ENCODE peak calls at places on chromosomes 12 and 14, in seven cellular contexts. One of them, this sample, is unnamed.

GRCh38 chr12:127355061-127355820 is 911.7 kb upstream of the TMEM132C start:
- DNase-seq in progenitor cell of endocrine pancreas: no peak
- DNase-seq in LoVo: no peak
- DNase-seq in ACHN: peak; percentile 53
- DNase-seq in activated CD4-positive, alpha-beta T cell treated with anti-CD3 and anti-CD28 coated beads, Interleukin-2, amount 50 U/mL, for 1 hour: no peak
- DNase-seq in amniotic stem cell: no peak
- DNase-seq in kidney tubule cell: peak; percentile 25
- DNase-seq in this sample: no peak

GRCh38 chr14:95220663-95221231 is 63.4 kb upstream of the DICER1 start:
- DNase-seq in activated CD4-positive, alpha-beta T cell treated with anti-CD3 and anti-CD28 coated beads, Interleukin-2, amount 50 U/mL, for 1 hour: no peak
- DNase-seq in LoVo: no peak
- DNase-seq in ACHN: no peak
- DNase-seq in kidney tubule cell: peak; percentile 60
- DNase-seq in progenitor cell of endocrine pancreas: no peak
- DNase-seq in amniotic stem cell: no peak
- DNase-seq in this sample: no peak

GRCh38 chr12:58450868-58451482 is 469.3 kb downstream of the LRIG3 start:
- DNase-seq in activated CD4-positive, alpha-beta T cell treated with anti-CD3 and anti-CD28 coated beads, Interleukin-2, amount 50 U/mL, for 1 hour: no peak
- DNase-seq in amniotic stem cell: no peak
- DNase-seq in progenitor cell of endocrine pancreas: no peak
- DNase-seq in ACHN: no peak
- DNase-seq in kidney tubule cell: no peak
- DNase-seq in LoVo: no peak
- DNase-seq in this sample: no peak

GRCh38 chr12:51749986-51750317 is 98.6 kb downstream of the FIGNL2 start:
- DNase-seq in progenitor cell of endocrine pancreas: no peak
- DNase-seq in amniotic stem cell: no peak
- DNase-seq in LoVo: no peak
- DNase-seq in ACHN: no peak
- DNase-seq in activated CD4-positive, alpha-beta T cell treated with anti-CD3 and anti-CD28 coated beads, Interleukin-2, amount 50 U/mL, for 1 hour: no peak
- DNase-seq in kidney tubule cell: no peak
- DNase-seq in this sample: no peak

GRCh38 chr14:94575730-94576585 is 5.3 kb upstream of the SERPINA5 start:
- DNase-seq in activated CD4-positive, alpha-beta T cell treated with anti-CD3 and anti-CD28 coated beads, Interleukin-2, amount 50 U/mL, for 1 hour: no peak
- DNase-seq in ACHN: peak; percentile 6
- DNase-seq in LoVo: no peak
- DNase-seq in kidney tubule cell: peak; percentile 92
- DNase-seq in amniotic stem cell: no peak
- DNase-seq in progenitor cell of endocrine pancreas: no peak
- DNase-seq in this sample: peak; percentile 53

GRCh38 chr12:1575799-1576401 is 18.5 kb downstream of the FBXL14 start:
- DNase-seq in ACHN: no peak
- DNase-seq in kidney tubule cell: no peak
- DNase-seq in amniotic stem cell: no peak
- DNase-seq in activated CD4-positive, alpha-beta T cell treated with anti-CD3 and anti-CD28 coated beads, Interleukin-2, amount 50 U/mL, for 1 hour: no peak
- DNase-seq in LoVo: no peak
- DNase-seq in progenitor cell of endocrine pancreas: no peak
- DNase-seq in this sample: no peak

GRCh38 chr14:24377660-24378059 is 9.7 kb downstream of the NFATC4 start:
- DNase-seq in activated CD4-positive, alpha-beta T cell treated with anti-CD3 and anti-CD28 coated beads, Interleukin-2, amount 50 U/mL, for 1 hour: no peak
- DNase-seq in kidney tubule cell: no peak
- DNase-seq in amniotic stem cell: no peak
- DNase-seq in ACHN: no peak
- DNase-seq in LoVo: no peak
- DNase-seq in progenitor cell of endocrine pancreas: no peak
- DNase-seq in this sample: no peak

GRCh38 chr14:99750746-99751450 is 42.3 kb upstream of the EML1 start:
- DNase-seq in amniotic stem cell: no peak
- DNase-seq in activated CD4-positive, alpha-beta T cell treated with anti-CD3 and anti-CD28 coated beads, Interleukin-2, amount 50 U/mL, for 1 hour: no peak
- DNase-seq in progenitor cell of endocrine pancreas: no peak
- DNase-seq in ACHN: no peak
- DNase-seq in kidney tubule cell: no peak
- DNase-seq in LoVo: no peak
- DNase-seq in this sample: no peak

GRCh38 chr12:51263341-51263740 is 6.9 kb downstream of the SMAGP start:
- DNase-seq in activated CD4-positive, alpha-beta T cell treated with anti-CD3 and anti-CD28 coated beads, Interleukin-2, amount 50 U/mL, for 1 hour: no peak
- DNase-seq in ACHN: no peak
- DNase-seq in LoVo: no peak
- DNase-seq in progenitor cell of endocrine pancreas: no peak
- DNase-seq in amniotic stem cell: no peak
- DNase-seq in kidney tubule cell: no peak
- DNase-seq in this sample: no peak